ENCODE peak calls at places on chromosomes 16 and 17, in six cellular contexts. D, M, L, S, B and H are unnamed samples.

GRCh38 chr16:85574672-85575475 is 38.2 kb upstream of the GSE1 start:
- DNase-seq in D (no peak), M (no peak), L (peak; percentile 53), S (no peak), B (no peak), H (no peak)

GRCh38 chr17:65346166-65346565 is 209.0 kb downstream of the RGS9 start:
- DNase-seq in D (no peak), M (no peak), L (no peak), S (no peak), B (no peak), H (no peak)

GRCh38 chr16:65323655-65324237 is 201.9 kb upstream of the CDH11 start:
- DNase-seq in D (no peak), M (no peak), L (no peak), S (no peak), B (no peak), H (no peak)

GRCh38 chr17:60645918-60646523 is 31.6 kb upstream of the BCAS3 start:
- DNase-seq in D (no peak), M (no peak), L (no peak), S (no peak), B (no peak), H (no peak)

GRCh38 chr16:20675488-20676267 is 21.8 kb downstream of the ACSM1 start:
- DNase-seq in D (peak; percentile 5), M (no peak), L (peak; percentile 72), S (no peak), B (no peak), H (no peak)

GRCh38 chr17:60769327-60769726 is 91.7 kb downstream of the BCAS3 start:
- DNase-seq in D (no peak), M (no peak), L (no peak), S (no peak), B (no peak), H (no peak)

GRCh38 chr17:19306160-19307111 is 56.1 kb downstream of the B9D1 start:
- DNase-seq in D (peak; percentile 18), M (peak; percentile 15), L (peak; percentile 30), S (no peak), B (no peak), H (no peak)

GRCh38 chr16:83040174-83040573 is 413.4 kb downstream of the CDH13 start:
- DNase-seq in D (peak; percentile 67), M (no peak), L (no peak), S (no peak), B (peak; percentile 64), H (no peak)

GRCh38 chr17:73394523-73395450 is 83.0 kb upstream of the CDC42EP4 start:
- DNase-seq in D (no peak), M (no peak), L (no peak), S (no peak), B (no peak), H (no peak)

GRCh38 chr16:83967838-83968482 is at the start of gene NECAB2:
- DNase-seq in D (peak; percentile 36), M (peak; percentile 70), L (peak; percentile 43), S (no peak), B (peak; percentile 35), H (no peak)

GRCh38 chr16:11049396-11050059 is 105.2 kb downstream of the CLEC16A start:
- DNase-seq in D (no peak), M (no peak), L (no peak), S (no peak), B (peak; percentile 54), H (no peak)

GRCh38 chr17:77636835-77637806 is 321.4 kb upstream of the TNRC6C start:
- DNase-seq in D (no peak), M (no peak), L (no peak), S (no peak), B (no peak), H (no peak)

GRCh38 chr17:37168731-37169353 is 206.9 kb upstream of the C17orf78 start:
- DNase-seq in D (no peak), M (no peak), L (no peak), S (no peak), B (no peak), H (no peak)

GRCh38 chr16:81551141-81551808 is 106.7 kb downstream of the CMIP start:
- DNase-seq in D (peak; percentile 80), M (no peak), L (no peak), S (no peak), B (peak; percentile 44), H (no peak)

GRCh38 chr16:82004651-82005490 is 6.4 kb downstream of the SDR42E1 start:
- DNase-seq in D (no peak), M (no peak), L (no peak), S (no peak), B (no peak), H (no peak)

GRCh38 chr16:57946181-57946801 is 24.6 kb downstream of the CNGB1 start:
- DNase-seq in D (no peak), M (no peak), L (no peak), S (no peak), B (no peak), H (no peak)

GRCh38 chr16:57627184-57627871 is 1.1 kb upstream of the ADGRG1 start:
- DNase-seq in D (peak; percentile 92), M (no peak), L (no peak), S (no peak), B (peak; percentile 70), H (peak; percentile 57)

GRCh38 chr17:68599091-68599872 is 1.9 kb downstream of the FAM20A start:
- DNase-seq in D (no peak), M (no peak), L (no peak), S (no peak), B (no peak), H (no peak)

GRCh38 chr17:28159004-28159403 is 116.5 kb downstream of the NLK start:
- DNase-seq in D (no peak), M (no peak), L (no peak), S (no peak), B (no peak), H (no peak)

GRCh38 chr17:31134526-31134925 is 39.7 kb downstream of the NF1 start:
- DNase-seq in D (no peak), M (no peak), L (no peak), S (no peak), B (no peak), H (peak; percentile 22)

GRCh38 chr17:39045948-39046679 is 78.9 kb upstream of the FBXO47 start:
- DNase-seq in D (no peak), M (no peak), L (no peak), S (no peak), B (no peak), H (no peak)

GRCh38 chr16:55326261-55326802 is 2.3 kb downstream of the IRX6 start:
- DNase-seq in D (no peak), M (no peak), L (no peak), S (no peak), B (no peak), H (no peak)

GRCh38 chr17:75086496-75087181 is 1.1 kb upstream of the SLC16A5 start:
- DNase-seq in D (no peak), M (no peak), L (peak; percentile 50), S (no peak), B (no peak), H (no peak)

GRCh38 chr17:42518046-42518754 is 17.8 kb upstream of the NAGLU start:
- DNase-seq in D (peak; percentile 91), M (peak; percentile 90), L (peak; percentile 79), S (no peak), B (peak; percentile 99), H (peak; percentile 95)

GRCh38 chr17:72604518-72604917 is 483.7 kb downstream of the SOX9 start:
- DNase-seq in D (no peak), M (no peak), L (no peak), S (no peak), B (no peak), H (no peak)

GRCh38 chr16:85667841-85668413 is 20.8 kb downstream of the GINS2 start:
- DNase-seq in D (no peak), M (peak; percentile 1), L (no peak), S (no peak), B (no peak), H (no peak)

GRCh38 chr17:50123649-50124349 is 6.2 kb downstream of the SAMD14 start:
- DNase-seq in D (no peak), M (no peak), L (no peak), S (no peak), B (no peak), H (no peak)

GRCh38 chr16:89374393-89374948 is 115.9 kb downstream of the ANKRD11 start:
- DNase-seq in D (no peak), M (no peak), L (no peak), S (no peak), B (no peak), H (no peak)

GRCh38 chr16:88020513-88020885 is 69.3 kb downstream of the BANP start:
- DNase-seq in D (no peak), M (no peak), L (no peak), S (no peak), B (no peak), H (no peak)

GRCh38 chr17:37438141-37438540 is 31.5 kb downstream of the TADA2A start:
- DNase-seq in D (no peak), M (no peak), L (no peak), S (no peak), B (no peak), H (no peak)

GRCh38 chr17:63304704-63305261 is 141.3 kb downstream of the CYB561 start:
- DNase-seq in D (no peak), M (no peak), L (no peak), S (no peak), B (no peak), H (no peak)

GRCh38 chr17:49717371-49717841 is 9.6 kb upstream of the SLC35B1 start:
- DNase-seq in D (peak; percentile 38), M (peak; percentile 33), L (peak; percentile 46), S (no peak), B (no peak), H (no peak)

GRCh38 chr17:78144146-78144719 is 2.0 kb upstream of the C17orf99 start:
- DNase-seq in D (peak; percentile 80), M (peak; percentile 88), L (peak; percentile 90), S (no peak), B (peak; percentile 62), H (peak; percentile 84)

GRCh38 chr16:90019543-90020259 is 445 bp upstream of the DBNDD1 start:
- DNase-seq in D (peak; percentile 80), M (no peak), L (peak; percentile 40), S (peak; percentile 44), B (peak; percentile 69), H (peak; percentile 36)